ENCODE peak calls at places on chromosomes 5 and 9, in six cellular contexts. N is WTC11, L is dorsolateral prefrontal cortex, W is endothelial cell, B is Peyer's patch, S is GM20000. A is an unnamed sample.

GRCh38 chr9:31807574-31808256 is 576.7 kb upstream of the ACO1 start:
- DNase-seq in N (peak), L (no peak), W (no peak), B (no peak), S (no peak), A (no peak)

GRCh38 chr9:130707225-130707976 is 13.8 kb downstream of the EXOSC2 start:
- DNase-seq in N (peak), L (peak), W (peak), B (peak), S (no peak), A (peak)

GRCh38 chr9:8852301-8852864 is 1052.8 kb upstream of the DMAC1 start:
- DNase-seq in N (no peak), L (no peak), W (no peak), B (no peak), S (no peak), A (no peak)

GRCh38 chr9:126117158-126117425 is 209.5 kb upstream of the MVB12B start:
- DNase-seq in N (no peak), L (no peak), W (no peak), B (no peak), S (no peak), A (no peak)

GRCh38 chr9:95641591-95641990 is 124.8 kb upstream of the PTCH1 start:
- DNase-seq in N (no peak), L (no peak), W (no peak), B (no peak), S (no peak), A (no peak)

GRCh38 chr5:24110019-24110615 is 534.7 kb downstream of the CDH10 start:
- DNase-seq in N (no peak), L (no peak), W (no peak), B (no peak), S (no peak), A (peak)

GRCh38 chr5:75640395-75640794 is 29.1 kb downstream of the ANKDD1B start:
- DNase-seq in N (no peak), L (no peak), W (no peak), B (no peak), S (no peak), A (no peak)

GRCh38 chr9:81789751-81790150 is 100.4 kb upstream of the TLE1 start:
- DNase-seq in N (no peak), L (no peak), W (no peak), B (no peak), S (no peak), A (no peak)

GRCh38 chr5:105817416-105817815 is 1853.3 kb downstream of the EFNA5 start:
- DNase-seq in N (no peak), L (no peak), W (no peak), B (no peak), S (no peak), A (no peak)

GRCh38 chr9:125540497-125540896 is 166.5 kb downstream of the MAPKAP1 start:
- DNase-seq in N (no peak), L (no peak), W (no peak), B (no peak), S (no peak), A (no peak)

GRCh38 chr5:124996764-124997077 is 250.3 kb upstream of the ZNF608 start:
- DNase-seq in N (no peak), L (no peak), W (no peak), B (no peak), S (no peak), A (no peak)

DNA sequence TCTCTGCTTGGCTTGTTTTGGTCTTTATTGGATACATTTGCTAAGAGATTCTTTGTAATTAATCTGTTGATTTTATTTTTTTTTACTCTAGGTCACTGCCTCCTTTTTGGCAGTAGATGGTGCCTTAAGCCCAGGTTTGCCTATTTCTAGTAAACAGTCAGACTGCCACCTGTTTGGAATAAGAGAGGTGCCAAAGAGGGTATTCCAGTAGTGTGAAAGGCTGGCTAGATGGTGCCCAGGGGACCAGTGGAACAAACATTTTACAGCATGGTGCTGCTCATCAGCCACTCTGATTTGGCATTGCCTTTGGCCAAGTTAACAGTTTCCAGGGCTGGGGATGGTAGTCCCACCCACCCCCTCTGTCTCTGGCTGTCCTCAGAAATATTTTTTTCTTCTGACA is 36.7 kb upstream of the FBXL7 start:
- DNase-seq in N (no peak), L (no peak), W (no peak), B (no peak), S (no peak), A (no peak)
- TF ChIP-seq CTCF in N (peak), L (no peak), W (peak), B (peak), S (no peak), A (no peak)

GRCh38 chr9:69812068-69813000 is 8.3 kb upstream of the CFAP95 start:
- DNase-seq in N (no peak), L (no peak), W (no peak), B (no peak), S (no peak), A (no peak)

GRCh38 chr9:69805962-69806633 is 14.5 kb upstream of the CFAP95 start:
- DNase-seq in N (no peak), L (no peak), W (no peak), B (no peak), S (no peak), A (no peak)

GRCh38 chr9:69806642-69807041 is 14.0 kb upstream of the CFAP95 start:
- DNase-seq in N (no peak), L (no peak), W (no peak), B (no peak), S (no peak), A (no peak)

GRCh38 chr9:69811329-69811989 is 9.2 kb upstream of the CFAP95 start:
- DNase-seq in N (no peak), L (no peak), W (no peak), B (no peak), S (no peak), A (no peak)

GRCh38 chr9:69809304-69809863 is 11.2 kb upstream of the CFAP95 start:
- DNase-seq in N (peak), L (no peak), W (peak), B (no peak), S (no peak), A (no peak)
- TF ChIP-seq CTCF in N (no peak), L (peak), W (peak), B (no peak), S (no peak), A (no peak)

DNA sequence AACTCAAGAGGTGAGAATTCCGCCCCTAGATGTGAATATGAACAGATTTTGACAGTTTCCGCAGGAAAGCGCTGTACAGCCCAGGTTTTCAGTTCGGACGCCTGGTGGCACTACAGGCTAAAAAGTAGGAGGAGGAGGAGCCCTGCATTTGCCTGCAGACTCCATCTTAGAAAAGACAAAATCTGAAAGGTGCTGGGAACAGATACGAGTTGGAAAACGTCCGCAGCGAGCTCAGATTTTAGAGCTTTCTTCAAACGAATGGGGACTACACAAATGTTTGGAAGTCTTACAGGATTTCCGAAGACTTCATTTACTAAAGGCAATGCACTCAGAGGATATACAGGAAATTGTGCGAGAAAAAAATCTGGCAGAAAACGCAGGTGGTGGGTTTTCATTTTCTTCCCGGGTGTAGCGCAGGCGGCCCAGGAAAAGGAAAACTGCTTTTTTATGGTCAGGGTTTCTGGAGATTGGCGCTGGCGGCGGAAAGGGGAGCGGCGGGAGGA is 9.9 kb upstream of the PCDHB2 start:
- DNase-seq in N (peak), L (peak), W (peak), B (no peak), S (no peak), A (no peak)
- TF ChIP-seq CTCF in N (no peak), L (peak), W (no peak), B (peak), S (no peak), A (no peak)

DNA sequence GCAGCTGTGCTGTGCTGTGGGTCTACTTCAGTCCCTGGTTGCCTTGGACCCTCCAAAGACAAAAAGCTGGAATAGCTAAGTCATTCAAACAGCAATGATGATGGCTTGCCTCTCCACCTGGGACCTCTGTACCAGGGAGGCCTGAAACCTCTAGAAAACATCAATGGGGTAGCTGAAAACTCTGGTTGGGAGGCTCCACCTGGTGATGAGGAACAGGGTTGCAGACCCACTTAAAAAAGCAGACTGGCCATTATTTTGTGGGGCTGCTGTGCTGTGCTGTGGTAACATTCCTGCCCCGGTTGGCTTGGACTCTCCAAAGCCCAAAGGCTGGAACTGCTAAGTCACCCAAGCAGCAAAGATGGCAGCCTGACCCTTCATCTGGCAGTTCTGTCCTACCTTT is 839.3 kb upstream of the ARRDC3 start:
- DNase-seq in N (peak), L (no peak), W (no peak), B (no peak), S (no peak), A (no peak)
- TF ChIP-seq CTCF in N (no peak), L (no peak), W (no peak), B (no peak), S (no peak), A (no peak)